ENCODE peak calls at places on chromosomes 5 and 9, in ten cellular contexts. M is NCI-H1436; K is activated naive CD8-positive, alpha-beta T cell treated with anti-CD3 and anti-CD28 coated beads, Interleukin-2, amount 50 U/mL, for 16 hours; R is NCI-H1105; G is neuronal stem cell; W is endothelial cell; L is T-helper 22 cell; Y is activated CD4-positive, alpha-beta T cell treated with anti-CD3 and anti-CD28 coated beads for 4 hours; A is AG04449; D is NCI-H1417. U is an unnamed sample.

GRCh38 chr5:127957701-127958190 is 125.8 kb upstream of the SLC12A2 start:
- DNase-seq in M (no peak), K (no peak), R (no peak), G (no peak), W (no peak), L (no peak), Y (no peak), A (no peak), D (no peak), U (no peak)

GRCh38 chr9:14148501-14149103 is 165.3 kb downstream of the NFIB start:
- DNase-seq in M (no peak), K (no peak), R (no peak), G (no peak), W (no peak), L (no peak), Y (no peak), A (no peak), D (no peak), U (no peak)

GRCh38 chr9:88791105-88791805 is 200.0 kb upstream of the S1PR3 start:
- DNase-seq in M (no peak), K (no peak), R (no peak), G (no peak), W (no peak), L (no peak), Y (no peak), A (peak; percentile 63), D (no peak), U (peak; percentile 73)

GRCh38 chr5:108940500-108940899 is 192.8 kb downstream of the FER start:
- DNase-seq in M (no peak), K (no peak), R (no peak), G (no peak), W (no peak), L (no peak), Y (no peak), A (no peak), D (no peak), U (no peak)

GRCh38 chr5:151577566-151577965 is 13.6 kb downstream of the FAT2 start:
- DNase-seq in M (no peak), K (no peak), R (no peak), G (no peak), W (no peak), L (no peak), Y (no peak), A (no peak), D (no peak), U (no peak)

GRCh38 chr5:136963521-136963920 is 535.6 kb downstream of the SPOCK1 start:
- DNase-seq in M (no peak), K (no peak), R (no peak), G (no peak), W (no peak), L (no peak), Y (no peak), A (no peak), D (no peak), U (no peak)

GRCh38 chr5:5886812-5887486 is 464.5 kb downstream of the ICE1 start:
- DNase-seq in M (peak; percentile 37), K (no peak), R (no peak), G (peak; percentile 15), W (peak; percentile 76), L (no peak), Y (peak; percentile 3), A (no peak), D (peak; percentile 60), U (no peak)

GRCh38 chr5:108637110-108637509 is 110.6 kb upstream of the FER start:
- DNase-seq in M (no peak), K (no peak), R (no peak), G (no peak), W (no peak), L (no peak), Y (no peak), A (no peak), D (no peak), U (no peak)

GRCh38 chr9:86405926-86406325 is 51.7 kb upstream of the TUT7 start:
- DNase-seq in M (no peak), K (no peak), R (no peak), G (no peak), W (no peak), L (no peak), Y (no peak), A (peak; percentile 55), D (no peak), U (peak; percentile 38)

GRCh38 chr9:33418090-33418489 is 15.7 kb upstream of the AQP7 start:
- DNase-seq in M (no peak), K (no peak), R (no peak), G (no peak), W (no peak), L (no peak), Y (no peak), A (no peak), D (no peak), U (no peak)

GRCh38 chr5:91296691-91297143 is 86.4 kb downstream of the ARRDC3 start:
- DNase-seq in M (no peak), K (no peak), R (no peak), G (no peak), W (no peak), L (no peak), Y (no peak), A (no peak), D (no peak), U (peak; percentile 76)

GRCh38 chr5:53556001-53556400 is 4.4 kb upstream of the NDUFS4 start:
- DNase-seq in M (no peak), K (no peak), R (no peak), G (no peak), W (no peak), L (no peak), Y (no peak), A (no peak), D (no peak), U (no peak)

GRCh38 chr5:84251503-84251902 is 133.2 kb downstream of the EDIL3 start:
- DNase-seq in M (no peak), K (no peak), R (no peak), G (no peak), W (no peak), L (no peak), Y (no peak), A (no peak), D (no peak), U (no peak)